ENCODE peak calls at places on chromosomes 11 and 22, in five cellular contexts. E is CD8-positive, alpha-beta T cell; A is small intestine; J is MM.1S; D is aorta. G is an unnamed sample. For H3K4me1, the result is how much of the 10 kb centered on the place peaks cover.

GRCh38 chr22:39526736-39527171 is 5.8 kb downstream of the RPS19BP1 start:
- DNase-seq in A (no peak), J (no peak), D (no peak), E (no peak), G (peak)

GRCh38 chr22:24146190-24146616 is 35.1 kb upstream of the SUSD2 start:
- DNase-seq in A (peak), J (peak), D (no peak), E (no peak), G (no peak)

GRCh38 chr11:6219359-6219758 is 14.0 kb downstream of the C11orf42 start:
- DNase-seq in J (no peak), A (peak), D (no peak), E (no peak), G (no peak)

GRCh38 chr11:68959465-68960298 is 21.1 kb downstream of the MRGPRD start:
- DNase-seq in A (no peak), D (peak), J (no peak), E (no peak), G (no peak)

GRCh38 chr11:113723706-113724246 is 17.7 kb upstream of the TMPRSS5 start:
- DNase-seq in E (no peak), D (no peak), A (no peak), J (no peak), G (no peak)

GRCh38 chr11:32430586-32431357 is 4.6 kb downstream of the WT1 start:
- DNase-seq in D (no peak), E (no peak), A (no peak), J (no peak), G (no peak)

GRCh38 chr11:35211952-35212351 is 73.0 kb downstream of the CD44 start:
- DNase-seq in E (no peak), J (no peak), A (no peak), D (no peak), G (no peak)

GRCh38 chr11:81673001-81673400 is 1060.7 kb downstream of the FAM181B start:
- DNase-seq in J (no peak), E (no peak), D (no peak), A (no peak), G (no peak)

GRCh38 chr11:59818572-59818971 is 8.0 kb upstream of the MRPL16 start:
- DNase-seq in A (no peak), E (no peak), D (no peak), J (peak), G (no peak)

GRCh38 chr11:68140496-68141246 is 19.5 kb upstream of the CHKA start:
- DNase-seq in J (no peak), E (no peak), A (no peak), D (peak), G (no peak)

GRCh38 chr11:70872950-70873735 is 379.2 kb downstream of the SHANK2 start:
- DNase-seq in D (peak), A (no peak), J (no peak), E (no peak), G (no peak)

GRCh38 chr22:40624770-40625169 is 11.7 kb downstream of the MRTFA start:
- DNase-seq in E (no peak), A (no peak), J (no peak), D (no peak), G (no peak)

GRCh38 chr22:40620464-40621046 is 16.0 kb downstream of the MRTFA start:
- DNase-seq in E (no peak), A (no peak), J (no peak), D (no peak), G (no peak)

GRCh38 chr22:40616578-40616977 is 19.9 kb downstream of the MRTFA start:
- DNase-seq in E (no peak), D (no peak), A (no peak), J (no peak), G (no peak)

GRCh38 chr22:40618400-40618799 is 18.1 kb downstream of the MRTFA start:
- DNase-seq in J (no peak), D (no peak), A (no peak), E (no peak), G (no peak)

DNA sequence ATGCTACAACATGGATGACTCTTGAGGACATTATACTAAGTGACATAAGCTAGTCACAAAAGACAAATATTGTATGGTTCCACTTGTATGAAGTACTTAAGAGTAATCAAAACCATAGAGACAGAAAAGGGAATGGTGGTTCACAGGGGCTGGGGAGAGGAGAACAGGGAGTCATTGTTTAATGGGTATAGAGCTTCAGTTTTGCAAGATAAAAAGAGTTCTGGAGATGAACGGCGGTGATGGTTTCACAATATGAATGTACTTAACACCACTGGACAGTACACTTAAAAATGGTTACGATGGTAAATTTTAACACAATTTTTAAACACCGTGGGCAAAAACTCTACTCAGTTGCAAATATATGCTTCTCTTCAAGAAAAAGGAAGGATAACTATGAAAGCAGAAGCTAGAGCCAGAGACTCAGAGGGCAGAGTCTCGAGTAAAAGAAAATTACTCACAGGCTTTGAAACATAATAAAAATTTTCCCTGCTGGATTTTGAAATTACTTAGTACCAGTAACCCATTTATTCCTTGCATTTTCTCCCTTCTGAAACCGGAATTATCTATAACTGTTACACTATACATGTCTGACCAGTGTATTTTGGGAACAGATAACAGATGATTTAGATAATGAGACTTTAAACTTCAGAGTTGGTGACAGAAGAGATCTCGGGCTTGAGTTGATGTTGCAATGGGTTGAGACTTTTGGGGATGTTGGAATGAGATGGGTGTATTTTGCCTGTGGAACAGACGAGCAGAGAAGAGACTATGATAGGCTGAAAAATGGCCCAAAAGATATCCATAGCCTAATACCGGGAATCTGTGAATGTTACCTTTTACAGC is 15.0 kb downstream of the MRTFA start:
- DNase-seq in J (no peak), D (no peak), A (no peak), E (no peak), G (no peak)
- H3K4me1 ChIP-seq in J (under half), D (under half), A (under half), E (under half), G (under half)

GRCh38 chr11:61497876-61498275 is 10.7 kb upstream of the LRRC10B start:
- DNase-seq in D (no peak), E (no peak), J (no peak), A (no peak), G (no peak)

GRCh38 chr11:61497473-61497872 is 11.1 kb upstream of the LRRC10B start:
- DNase-seq in A (no peak), D (no peak), J (no peak), E (no peak), G (no peak)

GRCh38 chr11:61498767-61499341 is 9.7 kb upstream of the LRRC10B start:
- DNase-seq in J (no peak), E (no peak), A (no peak), D (no peak), G (no peak)

GRCh38 chr11:61496602-61497400 is 11.7 kb upstream of the LRRC10B start:
- DNase-seq in E (no peak), A (no peak), D (no peak), J (no peak), G (no peak)

GRCh38 chr11:61499816-61500491 is 8.6 kb upstream of the LRRC10B start:
- DNase-seq in D (no peak), J (no peak), A (no peak), E (no peak), G (no peak)
- H3K4me1 ChIP-seq in D (under half), J (under half), A (under half), E (under half), G (under half)

GRCh38 chr22:37747090-37747714 is 50.4 kb downstream of the TRIOBP start:
- DNase-seq in A (peak), J (no peak), D (no peak), E (no peak), G (no peak)

GRCh38 chr22:37749223-37749622 is 52.4 kb downstream of the TRIOBP start:
- DNase-seq in A (no peak), D (no peak), E (no peak), J (no peak), G (no peak)

GRCh38 chr22:37746366-37747089 is 49.7 kb downstream of the TRIOBP start:
- DNase-seq in D (no peak), E (no peak), A (peak), J (no peak), G (no peak)

GRCh38 chr22:37748659-37749058 is 51.8 kb downstream of the TRIOBP start:
- DNase-seq in A (no peak), D (no peak), E (no peak), J (no peak), G (no peak)

DNA sequence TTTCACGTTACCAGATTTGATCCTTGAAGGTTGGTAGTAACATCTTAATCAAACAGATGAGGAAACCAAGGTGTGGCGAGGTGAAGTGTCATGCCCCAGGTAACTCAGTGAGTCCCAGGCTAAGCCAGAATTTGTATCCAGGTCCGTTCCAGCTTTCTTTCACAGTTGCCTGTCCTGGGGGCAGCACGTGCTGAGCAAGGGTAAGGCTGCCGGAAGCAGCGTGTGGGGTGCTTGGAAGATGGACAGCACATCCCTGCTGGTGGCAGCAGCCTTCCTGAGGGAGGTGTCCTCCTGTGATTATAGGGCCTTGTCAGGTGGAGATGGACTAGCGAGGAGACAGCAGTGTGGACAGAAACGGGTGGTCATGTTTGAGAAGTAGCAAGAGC is 50.9 kb downstream of the TRIOBP start:
- DNase-seq in E (no peak), D (no peak), J (no peak), A (no peak), G (no peak)
- H3K4me1 ChIP-seq in E (under half), D (under half), J (under half), A (under half), G (under half)

GRCh38 chr11:117591316-117592039 is 205.5 kb downstream of the DSCAML1 start:
- DNase-seq in E (no peak), A (no peak), D (peak), J (no peak), G (no peak)
- H3K4me1 ChIP-seq in E (under half), A (under half), D (under half), J (under half), G (under half)

DNA sequence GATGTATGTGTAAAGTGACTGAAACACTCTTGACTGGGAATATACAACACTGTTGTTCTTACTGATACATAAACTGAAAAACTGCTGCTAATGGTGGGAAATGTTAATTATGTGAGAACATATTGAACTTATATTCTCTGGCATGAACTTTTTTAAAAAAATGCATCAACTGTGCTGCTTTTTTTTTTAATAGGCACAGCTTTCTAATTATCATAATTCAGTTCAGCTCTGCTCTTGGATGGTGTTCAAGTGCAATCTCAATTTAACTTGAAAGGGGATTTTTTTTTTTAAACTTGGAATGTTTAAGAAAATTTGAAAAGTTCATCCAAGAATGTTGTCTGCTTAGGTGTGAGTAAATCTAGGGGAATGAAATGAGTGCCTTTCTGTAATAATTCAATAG is 5.2 kb downstream of the TEAD1 start:
- DNase-seq in A (no peak), D (no peak), J (no peak), E (no peak), G (no peak)
- H3K4me1 ChIP-seq in A (under half), D (under half), J (under half), E (under half), G (under half)

GRCh38 chr22:50208939-50209892 is 8.4 kb downstream of the SELENOO start:
- DNase-seq in E (no peak), D (no peak), A (no peak), J (no peak), G (no peak)

GRCh38 chr22:50205781-50206569 is 5.2 kb downstream of the SELENOO start:
- DNase-seq in E (no peak), J (no peak), A (no peak), D (no peak), G (no peak)

GRCh38 chr22:50208430-50208938 is 7.7 kb downstream of the SELENOO start:
- DNase-seq in E (no peak), A (no peak), D (no peak), J (no peak), G (no peak)

GRCh38 chr22:50207383-50208031 is 6.7 kb downstream of the SELENOO start:
- DNase-seq in J (no peak), D (no peak), E (no peak), A (no peak), G (no peak)

GRCh38 chr22:50206599-50206998 is 5.8 kb downstream of the SELENOO start:
- DNase-seq in D (no peak), J (no peak), E (no peak), A (no peak), G (no peak)
- H3K4me1 ChIP-seq in D (under half), J (under half), E (under half), A (under half), G (under half)

GRCh38 chr22:37309221-37310074 is 27.1 kb downstream of the CYTH4 start:
- DNase-seq in D (no peak), A (peak), E (peak), J (no peak), G (peak)
- H3K4me1 ChIP-seq in D (under half), A (under half), E (half or more), J (under half), G (half or more)

G was measured in CD8-positive, alpha-beta memory T cell.